ENCODE peak calls at places on chromosomes 5 and 9, in ten cellular contexts. X, Y, P, I, C, V, Q, G, O and A are unnamed samples.

GRCh38 chr5:56763711-56764466 is 51.5 kb upstream of the MAP3K1 start:
- DNase-seq in X (no peak), Y (peak), P (no peak), I (peak), C (peak), V (no peak), Q (no peak), G (no peak), O (no peak), A (no peak)

GRCh38 chr5:72378636-72379289 is 58.6 kb downstream of the PTCD2 start:
- DNase-seq in X (peak), Y (no peak), P (no peak), I (no peak), C (peak), V (no peak), Q (no peak), G (peak), O (no peak), A (no peak)

GRCh38 chr9:35929188-35929718 is 20.0 kb downstream of the SPAAR start:
- DNase-seq in X (no peak), Y (no peak), P (no peak), I (no peak), C (no peak), V (no peak), Q (no peak), G (no peak), O (no peak), A (no peak)

GRCh38 chr5:174045470-174046025 is at the start of gene NSG2:
- DNase-seq in X (peak), Y (no peak), P (peak), I (peak), C (peak), V (peak), Q (peak), G (peak), O (peak), A (peak)

GRCh38 chr9:137722481-137722880 is 103.7 kb downstream of the EHMT1 start:
- DNase-seq in X (no peak), Y (no peak), P (no peak), I (no peak), C (no peak), V (no peak), Q (no peak), G (no peak), O (no peak), A (no peak)

GRCh38 chr9:93480728-93481324 is 27.4 kb upstream of the FAM120AOS start:
- DNase-seq in X (no peak), Y (no peak), P (no peak), I (no peak), C (no peak), V (no peak), Q (peak), G (no peak), O (no peak), A (no peak)

GRCh38 chr5:76408104-76408644 is 5.1 kb downstream of the IQGAP2 start:
- DNase-seq in X (no peak), Y (no peak), P (no peak), I (no peak), C (no peak), V (no peak), Q (no peak), G (no peak), O (no peak), A (no peak)

GRCh38 chr5:139190125-139190524 is 8.0 kb downstream of the SIL1 start:
- DNase-seq in X (no peak), Y (no peak), P (no peak), I (no peak), C (no peak), V (no peak), Q (no peak), G (no peak), O (no peak), A (no peak)

GRCh38 chr9:127527560-127528268 is 76.4 kb downstream of the LRSAM1 start:
- DNase-seq in X (no peak), Y (no peak), P (no peak), I (no peak), C (no peak), V (no peak), Q (no peak), G (no peak), O (no peak), A (no peak)

GRCh38 chr9:137968235-137968634 is 90.7 kb downstream of the CACNA1B start:
- DNase-seq in X (no peak), Y (no peak), P (peak), I (no peak), C (no peak), V (no peak), Q (no peak), G (no peak), O (peak), A (no peak)

GRCh38 chr5:15533124-15533893 is 33.3 kb downstream of the FBXL7 start:
- DNase-seq in X (no peak), Y (no peak), P (no peak), I (no peak), C (no peak), V (no peak), Q (no peak), G (no peak), O (no peak), A (no peak)

GRCh38 chr5:43006411-43007202 is 33.5 kb downstream of the ANXA2R start:
- DNase-seq in X (no peak), Y (no peak), P (no peak), I (no peak), C (no peak), V (no peak), Q (no peak), G (no peak), O (no peak), A (no peak)

GRCh38 chr5:78592735-78593386 is 55.7 kb downstream of the LHFPL2 start:
- DNase-seq in X (no peak), Y (no peak), P (no peak), I (no peak), C (no peak), V (no peak), Q (no peak), G (no peak), O (no peak), A (no peak)

GRCh38 chr5:144698454-144698853 is 527.8 kb downstream of the KCTD16 start:
- DNase-seq in X (no peak), Y (no peak), P (no peak), I (no peak), C (no peak), V (no peak), Q (no peak), G (no peak), O (no peak), A (no peak)

GRCh38 chr5:114101153-114101552 is 260.7 kb upstream of the KCNN2 start:
- DNase-seq in X (peak), Y (no peak), P (no peak), I (no peak), C (peak), V (no peak), Q (peak), G (peak), O (no peak), A (no peak)
- TF ChIP-seq CTCF in X (peak), Y (no peak), P (peak), I (peak), C (peak), V (peak), Q (peak), G (peak), O (peak), A (peak)

GRCh38 chr9:15480028-15480427 is 30.7 kb downstream of the PSIP1 start:
- DNase-seq in X (no peak), Y (no peak), P (no peak), I (no peak), C (no peak), V (no peak), Q (no peak), G (no peak), O (no peak), A (no peak)
- TF ChIP-seq CTCF in X (no peak), Y (no peak), P (no peak), I (no peak), C (no peak), V (no peak), Q (no peak), G (no peak), O (no peak), A (no peak)

GRCh38 chr5:83385812-83386211 is 85.7 kb upstream of the VCAN start:
- DNase-seq in X (no peak), Y (no peak), P (no peak), I (no peak), C (no peak), V (no peak), Q (no peak), G (no peak), O (no peak), A (no peak)
- TF ChIP-seq CTCF in X (no peak), Y (no peak), P (no peak), I (no peak), C (no peak), V (no peak), Q (no peak), G (no peak), O (no peak), A (no peak)

GRCh38 chr9:108477538-108478006 is 378.2 kb downstream of the ACTL7B start:
- DNase-seq in X (peak), Y (no peak), P (no peak), I (peak), C (no peak), V (no peak), Q (no peak), G (peak), O (no peak), A (no peak)

GRCh38 chr9:108476574-108476973 is 379.2 kb downstream of the ACTL7B start:
- DNase-seq in X (peak), Y (no peak), P (no peak), I (no peak), C (no peak), V (no peak), Q (no peak), G (no peak), O (no peak), A (no peak)

GRCh38 chr9:108478871-108479332 is 376.9 kb downstream of the ACTL7B start:
- DNase-seq in X (peak), Y (no peak), P (no peak), I (no peak), C (no peak), V (no peak), Q (no peak), G (peak), O (no peak), A (no peak)

GRCh38 chr9:108479989-108480652 is 375.7 kb downstream of the ACTL7B start:
- DNase-seq in X (no peak), Y (no peak), P (no peak), I (no peak), C (no peak), V (no peak), Q (no peak), G (no peak), O (no peak), A (no peak)

DNA sequence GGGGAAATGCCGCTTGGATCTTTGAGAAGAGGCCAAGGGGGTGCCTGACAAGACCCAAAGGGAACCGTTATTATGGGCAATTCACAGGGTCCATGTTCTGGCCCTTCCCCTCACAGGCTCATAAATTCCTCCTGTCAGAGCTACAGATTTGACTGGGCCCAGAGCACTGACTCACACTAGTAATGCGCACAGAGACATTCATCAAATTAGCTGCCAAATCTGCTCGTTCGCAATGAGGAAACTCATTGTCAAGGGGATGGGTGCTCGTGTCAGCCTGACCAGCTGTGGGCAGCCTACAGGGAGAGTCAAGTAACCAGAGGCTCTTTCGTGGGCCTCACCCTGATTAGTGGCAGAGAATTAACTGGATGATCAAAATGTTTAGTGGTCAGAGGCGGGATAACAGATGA is 377.4 kb downstream of the ACTL7B start:
- DNase-seq in X (peak), Y (no peak), P (no peak), I (peak), C (peak), V (no peak), Q (no peak), G (peak), O (no peak), A (no peak)
- TF ChIP-seq CTCF in X (no peak), Y (no peak), P (no peak), I (peak), C (no peak), V (no peak), Q (no peak), G (no peak), O (no peak), A (peak)

GRCh38 chr9:24245988-24246387 is 299.7 kb downstream of the IZUMO3 start:
- DNase-seq in X (peak), Y (no peak), P (no peak), I (no peak), C (peak), V (no peak), Q (peak), G (peak), O (no peak), A (no peak)
- TF ChIP-seq CTCF in X (peak), Y (no peak), P (peak), I (no peak), C (peak), V (peak), Q (peak), G (no peak), O (peak), A (peak)

DNA sequence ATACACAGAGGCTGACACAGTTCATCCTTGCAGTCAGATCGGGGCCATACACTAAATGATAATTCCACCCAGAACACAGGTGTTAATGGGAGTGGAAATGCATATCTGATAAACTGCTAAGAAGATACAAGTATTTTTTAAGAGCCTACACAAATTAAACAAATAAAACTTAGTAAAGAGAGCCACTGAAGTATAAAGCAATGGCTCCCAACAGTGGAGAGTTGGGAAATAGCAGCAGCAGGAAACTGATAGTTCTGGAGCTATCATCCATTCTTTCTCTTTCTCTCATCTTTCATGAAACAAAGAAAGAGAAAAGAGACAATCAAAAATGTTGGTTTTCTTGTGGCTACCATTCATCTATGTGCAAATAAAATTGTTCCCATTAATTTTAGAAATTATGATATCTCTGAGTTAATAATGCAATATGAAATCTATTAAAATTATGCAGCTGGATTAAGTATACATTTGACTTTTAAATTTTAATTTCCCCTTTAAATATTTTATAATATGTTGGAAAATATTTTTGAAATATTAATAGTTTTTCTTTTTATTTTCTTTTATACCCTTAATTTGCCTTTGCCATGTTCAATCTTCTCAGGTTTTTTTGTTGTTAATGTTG is 120.8 kb downstream of the EMB start:
- DNase-seq in X (peak), Y (no peak), P (no peak), I (no peak), C (peak), V (no peak), Q (no peak), G (no peak), O (no peak), A (no peak)
- TF ChIP-seq CTCF in X (peak), Y (no peak), P (no peak), I (no peak), C (peak), V (no peak), Q (no peak), G (peak), O (no peak), A (peak)

GRCh38 chr9:121325387-121325786 is 44.7 kb downstream of the STOM start:
- DNase-seq in X (no peak), Y (no peak), P (peak), I (no peak), C (no peak), V (no peak), Q (no peak), G (no peak), O (peak), A (no peak)
- TF ChIP-seq CTCF in X (no peak), Y (no peak), P (no peak), I (no peak), C (no peak), V (no peak), Q (no peak), G (no peak), O (no peak), A (no peak)